ENCODE peak calls at places on chromosomes 13 and 19, in ten cellular contexts. C is heart left ventricle, S is right atrium auricular region, W is breast epithelium, R is fibroblast of the aortic adventitia, U is astrocyte, D is AG09309, V is A549, P is fibroblast of pulmonary artery, B is bronchial epithelial cell. O is an unnamed sample.

GRCh38 chr13:21338156-21338555 is 120.9 kb downstream of the ZDHHC20 start:
- DNase-seq in C (no peak), S (no peak), W (no peak), R (no peak), U (no peak), D (no peak), V (no peak), P (no peak), B (no peak), O (no peak)

GRCh38 chr13:41720839-41721561 is 239.9 kb downstream of the VWA8 start:
- DNase-seq in C (no peak), S (no peak), W (no peak), R (no peak), U (no peak), D (no peak), V (no peak), P (no peak), B (peak; percentile 70), O (no peak)

GRCh38 chr13:112711528-112712265 is 21.9 kb downstream of the ATP11A start:
- DNase-seq in C (peak; percentile 83), S (peak; percentile 94), W (peak; percentile 66), R (peak; percentile 99), U (peak; percentile 97), D (peak; percentile 93), V (peak; percentile 87), P (peak; percentile 97), B (peak; percentile 95), O (no peak)

GRCh38 chr13:54633461-54633860 is 1604.8 kb downstream of the OLFM4 start:
- DNase-seq in C (no peak), S (no peak), W (no peak), R (no peak), U (no peak), D (no peak), V (no peak), P (no peak), B (no peak), O (no peak)

GRCh38 chr19:48654299-48655059 is 8.5 kb upstream of the CA11 start:
- DNase-seq in C (no peak), S (no peak), W (no peak), R (no peak), U (no peak), D (no peak), V (no peak), P (no peak), B (no peak), O (no peak)

GRCh38 chr19:49924004-49924880 is 4.8 kb upstream of the ATF5 start:
- DNase-seq in C (no peak), S (no peak), W (no peak), R (peak; percentile 91), U (no peak), D (no peak), V (no peak), P (no peak), B (no peak), O (peak; percentile 43)

GRCh38 chr19:1770866-1771576 is 17.7 kb downstream of the ONECUT3 start:
- DNase-seq in C (no peak), S (no peak), W (no peak), R (no peak), U (no peak), D (no peak), V (no peak), P (no peak), B (no peak), O (no peak)

GRCh38 chr13:44818428-44818827 is 170.8 kb downstream of the NUFIP1 start:
- DNase-seq in C (no peak), S (no peak), W (no peak), R (no peak), U (no peak), D (no peak), V (no peak), P (peak; percentile 36), B (peak; percentile 44), O (no peak)

GRCh38 chr13:27966641-27967202 is 2.4 kb downstream of the CDX2 start:
- DNase-seq in C (no peak), S (no peak), W (no peak), R (no peak), U (no peak), D (no peak), V (no peak), P (no peak), B (no peak), O (no peak)

GRCh38 chr19:7829561-7830271 is at the start of gene EVI5L:
- DNase-seq in C (peak; percentile 99), S (peak; percentile 99), W (peak; percentile 99), R (peak; percentile 100), U (peak; percentile 100), D (peak; percentile 100), V (peak; percentile 96), P (peak; percentile 100), B (peak; percentile 100), O (peak; percentile 100)
- TF ChIP-seq CTCF in C (no peak), S (no peak), W (no peak), R (no peak), U (no peak), D (no peak), V (no peak), P (no peak), B (no peak), O (no peak)

DNA sequence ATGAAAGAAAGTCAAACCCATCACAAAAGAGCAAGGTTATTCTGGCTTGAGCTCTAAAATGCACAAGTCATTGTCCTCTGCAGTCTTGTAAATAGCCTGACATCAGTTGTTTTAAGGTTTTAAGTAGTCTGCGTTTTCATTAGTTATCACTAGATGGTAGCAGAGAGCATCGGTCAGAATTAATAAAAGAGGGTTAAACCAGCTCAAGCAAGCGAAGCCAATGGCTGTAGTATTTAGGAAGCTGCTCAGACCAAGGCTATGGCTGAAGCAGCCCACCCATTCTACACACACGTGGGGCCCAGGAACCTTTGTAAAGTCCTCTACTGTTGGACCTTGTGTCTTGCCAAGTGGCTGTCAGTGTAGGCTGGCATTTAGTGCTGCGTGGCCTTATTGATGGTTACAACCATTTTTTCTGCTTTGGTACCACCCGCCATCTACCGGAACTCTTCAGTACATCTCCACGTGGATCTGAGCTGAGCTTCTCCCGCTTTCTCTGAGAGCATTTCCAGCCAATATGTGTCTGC is 13.3 kb upstream of the ZNF57 start:
- DNase-seq in C (no peak), S (no peak), W (no peak), R (peak; percentile 86), U (peak; percentile 32), D (peak; percentile 37), V (peak; percentile 46), P (peak; percentile 85), B (peak; percentile 70), O (peak; percentile 20)
- TF ChIP-seq CTCF in C (peak; percentile 61), S (peak; percentile 75), W (no peak), R (peak; percentile 69), U (peak; percentile 70), D (peak; percentile 57), V (peak; percentile 45), P (peak; percentile 69), B (peak; percentile 55), O (no peak)

GRCh38 chr13:30038884-30039283 is 188.5 kb upstream of the UBL3 start:
- DNase-seq in C (no peak), S (no peak), W (no peak), R (peak; percentile 80), U (peak; percentile 52), D (peak; percentile 87), V (no peak), P (peak; percentile 52), B (no peak), O (no peak)
- TF ChIP-seq CTCF in C (no peak), S (no peak), W (no peak), R (peak; percentile 34), U (no peak), D (peak; percentile 32), V (no peak), P (peak; percentile 7), B (no peak), O (no peak)

DNA sequence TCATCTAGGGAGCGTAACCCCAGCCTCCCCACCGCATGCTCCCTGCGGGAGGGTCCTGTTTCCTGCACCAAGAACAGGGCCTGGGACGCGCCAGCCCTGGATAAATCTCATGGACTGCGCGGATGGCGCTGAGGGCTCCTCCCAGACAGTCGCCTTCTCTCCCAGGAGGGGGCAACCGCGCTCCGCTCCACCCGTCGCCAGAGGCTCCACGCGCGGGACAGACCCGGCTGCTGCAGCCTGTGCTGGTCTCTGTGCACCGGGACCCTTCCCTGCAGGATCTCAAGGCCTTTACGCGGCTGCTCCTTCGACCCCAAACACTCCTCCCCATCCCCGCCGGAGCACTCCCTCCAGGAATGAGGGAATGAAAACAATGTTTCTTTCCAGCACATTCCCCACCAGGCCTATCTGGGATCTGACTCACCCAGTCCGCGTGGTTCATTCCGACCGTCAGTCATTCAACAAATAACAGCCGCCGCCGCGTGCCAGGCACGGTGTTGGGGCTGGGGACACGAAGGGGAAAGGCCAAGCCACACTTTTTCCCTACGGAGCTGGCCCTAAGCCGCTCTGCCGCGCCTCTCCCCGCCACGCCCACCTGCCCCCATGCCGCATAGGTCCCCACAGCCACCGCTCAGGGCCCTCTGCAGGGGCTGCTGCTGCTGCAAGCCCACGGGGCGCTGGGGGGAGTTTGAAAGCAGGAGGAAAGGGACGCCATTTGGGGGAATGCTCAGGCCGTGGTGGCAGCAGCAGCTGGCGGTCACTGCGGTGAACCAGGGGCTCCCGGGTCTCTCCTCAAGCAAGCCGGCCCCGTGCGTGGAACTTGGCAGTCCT is 6.0 kb downstream of the PNMA8B start:
- DNase-seq in C (peak; percentile 57), S (peak; percentile 77), W (no peak), R (peak; percentile 80), U (peak; percentile 76), D (no peak), V (no peak), P (peak; percentile 70), B (no peak), O (no peak)
- TF ChIP-seq CTCF in C (peak; percentile 28), S (peak; percentile 61), W (no peak), R (peak; percentile 50), U (no peak), D (peak; percentile 35), V (no peak), P (peak; percentile 31), B (peak; percentile 8), O (no peak)